ENCODE peak calls at places on chromosomes 5 and 9, in ten cellular contexts. X, V, P, E, B, Z, F, H, G and D are unnamed samples.

GRCh38 chr5:7759257-7759871 is 91.6 kb downstream of the CFAP90 start:
- DNase-seq in X (no peak), V (no peak), P (no peak), E (no peak), B (no peak), Z (no peak), F (no peak), H (no peak), G (no peak), D (no peak)

GRCh38 chr9:121323449-121324151 is 46.5 kb downstream of the STOM start:
- DNase-seq in X (no peak), V (no peak), P (no peak), E (no peak), B (no peak), Z (no peak), F (no peak), H (no peak), G (no peak), D (no peak)

GRCh38 chr5:74063821-74064598 is 438.0 kb downstream of the ARHGEF28 start:
- DNase-seq in X (peak), V (peak), P (no peak), E (no peak), B (no peak), Z (no peak), F (no peak), H (peak), G (no peak), D (no peak)

GRCh38 chr5:173735691-173736090 is 119.2 kb upstream of the BOD1 start:
- DNase-seq in X (no peak), V (no peak), P (no peak), E (no peak), B (no peak), Z (no peak), F (no peak), H (no peak), G (no peak), D (no peak)

GRCh38 chr5:31113101-31113500 is 80.4 kb upstream of the CDH6 start:
- DNase-seq in X (no peak), V (no peak), P (no peak), E (no peak), B (no peak), Z (no peak), F (no peak), H (no peak), G (no peak), D (no peak)

GRCh38 chr5:175015028-175015427 is 290.6 kb downstream of the MSX2 start:
- DNase-seq in X (peak), V (no peak), P (peak), E (no peak), B (no peak), Z (no peak), F (no peak), H (peak), G (no peak), D (no peak)

GRCh38 chr5:68137451-68138190 is 77.9 kb upstream of the PIK3R1 start:
- DNase-seq in X (no peak), V (no peak), P (no peak), E (no peak), B (no peak), Z (no peak), F (no peak), H (no peak), G (no peak), D (no peak)

GRCh38 chr9:98897745-98898144 is 46.0 kb upstream of the COL15A1 start:
- DNase-seq in X (no peak), V (no peak), P (no peak), E (no peak), B (no peak), Z (no peak), F (no peak), H (no peak), G (no peak), D (no peak)

GRCh38 chr9:93058357-93059096 is at the start of gene SUSD3:
- DNase-seq in X (peak), V (no peak), P (peak), E (peak), B (peak), Z (peak), F (peak), H (peak), G (peak), D (peak)

GRCh38 chr5:93589812-93590215 is 6.8 kb downstream of the NR2F1 start:
- DNase-seq in X (no peak), V (no peak), P (no peak), E (no peak), B (no peak), Z (no peak), F (no peak), H (no peak), G (no peak), D (no peak)

GRCh38 chr9:133075925-133076324 is 14.1 kb downstream of the CEL start:
- DNase-seq in X (no peak), V (peak), P (no peak), E (no peak), B (peak), Z (no peak), F (no peak), H (no peak), G (no peak), D (no peak)

GRCh38 chr5:34474573-34475021 is 181.5 kb upstream of the RAI14 start:
- DNase-seq in X (peak), V (peak), P (no peak), E (no peak), B (peak), Z (peak), F (peak), H (peak), G (no peak), D (peak)

GRCh38 chr9:121880343-121880742 is 212.8 kb downstream of the TTLL11 start:
- DNase-seq in X (no peak), V (no peak), P (no peak), E (no peak), B (no peak), Z (no peak), F (no peak), H (no peak), G (no peak), D (no peak)

GRCh38 chr5:14440598-14441401 is 140.8 kb upstream of the OTULINL start:
- DNase-seq in X (no peak), V (no peak), P (no peak), E (peak), B (peak), Z (no peak), F (peak), H (no peak), G (no peak), D (no peak)
- TF ChIP-seq POLR2A in X (no peak), V (peak), P (no peak), E (no peak), B (no peak), Z (no peak), F (no peak), H (no peak), G (no peak), D (no peak)

GRCh38 chr9:109417054-109417453 is 81.1 kb downstream of the PTPN3 start:
- DNase-seq in X (no peak), V (no peak), P (no peak), E (no peak), B (peak), Z (no peak), F (no peak), H (peak), G (no peak), D (no peak)
- TF ChIP-seq POLR2A in X (no peak), V (no peak), P (no peak), E (no peak), B (peak), Z (no peak), F (no peak), H (peak), G (no peak), D (no peak)

DNA sequence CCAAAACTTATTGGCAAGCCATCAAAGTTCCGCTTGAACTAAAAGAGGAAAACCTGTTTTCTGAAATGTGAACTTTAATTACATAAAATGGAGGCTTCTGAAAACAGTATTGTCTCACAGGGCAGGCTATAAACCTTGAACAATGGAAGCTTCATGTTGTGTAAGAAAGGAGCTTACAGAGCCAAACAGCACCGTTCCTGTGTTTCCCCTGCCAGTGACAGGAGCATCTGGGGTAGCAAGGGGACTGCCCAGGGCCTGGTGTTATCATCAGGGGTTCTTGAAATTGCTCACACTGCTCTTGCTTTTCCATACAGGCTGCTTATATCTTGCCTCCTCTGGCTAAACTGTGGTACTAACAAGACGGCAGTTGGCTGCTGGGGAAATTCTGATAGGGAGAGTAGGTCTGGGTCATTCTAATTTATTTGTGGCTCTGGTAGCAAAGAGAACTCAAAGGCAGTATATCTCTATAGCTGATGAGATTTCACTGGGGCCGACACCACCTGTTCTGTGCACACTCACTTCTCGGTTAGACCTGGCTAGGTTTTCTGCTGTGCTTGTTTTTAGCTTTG is 40.4 kb downstream of the BASP1 start:
- DNase-seq in X (no peak), V (no peak), P (no peak), E (no peak), B (no peak), Z (no peak), F (no peak), H (no peak), G (no peak), D (no peak)
- TF ChIP-seq POLR2A in X (no peak), V (no peak), P (no peak), E (no peak), B (no peak), Z (no peak), F (no peak), H (no peak), G (no peak), D (no peak)

DNA sequence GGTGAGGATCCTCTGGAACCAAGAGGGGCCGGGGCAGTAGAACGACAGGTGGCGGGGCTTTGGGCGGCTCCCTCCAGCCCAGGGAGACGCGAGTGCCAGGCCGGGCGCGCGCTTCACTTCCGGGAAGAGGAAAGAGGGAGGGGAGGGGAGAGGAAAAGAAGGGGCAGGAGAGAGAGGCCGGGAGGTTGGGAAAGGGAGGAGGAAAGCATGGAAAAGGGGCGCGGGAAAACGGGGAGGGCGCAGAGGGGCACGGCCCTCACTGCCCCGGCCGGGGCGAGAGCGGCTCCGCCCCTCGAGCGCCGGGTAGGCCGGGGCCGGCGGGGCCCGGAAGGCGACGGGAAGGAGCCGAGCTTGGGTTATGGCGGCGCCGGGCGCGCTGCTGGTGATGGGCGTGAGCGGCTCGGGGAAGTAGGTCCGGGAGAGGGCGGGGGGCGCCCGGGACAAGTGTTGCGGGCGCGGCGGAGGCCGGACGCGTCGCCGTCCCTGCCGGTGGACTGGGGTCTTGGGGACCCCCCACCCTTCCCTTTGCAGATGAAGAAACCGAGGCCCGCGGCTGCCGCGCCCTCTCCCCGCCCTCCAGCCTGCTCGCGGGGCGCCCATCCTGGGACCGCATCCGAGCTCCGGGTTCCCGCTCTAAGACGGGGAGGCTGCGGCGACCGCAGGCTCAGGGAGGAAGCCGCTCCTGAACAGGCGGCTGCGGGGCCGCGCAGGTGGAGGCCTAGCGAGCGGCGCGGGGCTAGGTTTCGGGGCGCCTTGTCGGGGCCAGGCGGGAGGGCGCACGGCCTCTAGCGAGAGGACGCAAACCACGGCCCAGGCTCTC is at the start of gene IDNK:
- DNase-seq in X (peak), V (peak), P (peak), E (peak), B (peak), Z (peak), F (peak), H (peak), G (peak), D (peak)
- TF ChIP-seq POLR2A in X (peak), V (peak), P (peak), E (no peak), B (peak), Z (peak), F (no peak), H (peak), G (no peak), D (peak)